ENCODE peak calls at places on chromosome X, in four cellular contexts. E is hepatocyte, N is Karpas-422, Q is fibroblast of lung. B is an unnamed sample. For H3K79me2, the result is how much of the 10 kb centered on the place peaks cover.

GRCh38 chrX:50910685-50911176 is at the start of gene BMP15:
- DNase-seq in E (no peak), N (no peak), Q (no peak), B (no peak)

GRCh38 chrX:15909605-15910004 is 55.0 kb upstream of the AP1S2 start:
- DNase-seq in E (no peak), N (no peak), Q (no peak), B (no peak)

GRCh38 chrX:123993904-123994635 is 32.6 kb downstream of the STAG2 start:
- DNase-seq in E (no peak), N (no peak), Q (no peak), B (no peak)

GRCh38 chrX:147476008-147476407 is 435.7 kb upstream of the FMR1 start:
- DNase-seq in E (peak), N (peak), Q (no peak), B (no peak)

GRCh38 chrX:31213941-31214340 is 142.1 kb upstream of the FTHL17 start:
- DNase-seq in E (peak), N (peak), Q (no peak), B (no peak)

GRCh38 chrX:20685652-20686051 is 418.9 kb upstream of the RPS6KA3 start:
- DNase-seq in E (no peak), N (no peak), Q (no peak), B (no peak)

GRCh38 chrX:150486011-150486410 is 82.4 kb upstream of the MTM1 start:
- DNase-seq in E (peak), N (peak), Q (peak), B (peak)

GRCh38 chrX:123736333-123736921 is 3.6 kb upstream of the THOC2 start:
- DNase-seq in E (peak), N (no peak), Q (peak), B (no peak)

GRCh38 chrX:138082881-138083280 is 517.0 kb downstream of the ZIC3 start:
- DNase-seq in E (no peak), N (no peak), Q (peak), B (no peak)

GRCh38 chrX:38927592-38927991 is 126.3 kb downstream of the MID1IP1 start:
- DNase-seq in E (no peak), N (no peak), Q (no peak), B (no peak)

GRCh38 chrX:97876697-97877407 is 993.1 kb downstream of the RPA4 start:
- DNase-seq in E (no peak), N (no peak), Q (peak), B (no peak)

GRCh38 chrX:48703642-48704481 is 7.3 kb downstream of the SUV39H1 start:
- DNase-seq in E (no peak), N (no peak), Q (peak), B (peak)

GRCh38 chrX:19776753-19777152 is 110.6 kb downstream of the SH3KBP1 start:
- DNase-seq in E (no peak), N (peak), Q (no peak), B (no peak)

GRCh38 chrX:140346711-140347110 is 158.2 kb downstream of the SOX3 start:
- DNase-seq in E (no peak), N (no peak), Q (peak), B (no peak)

GRCh38 chrX:77167993-77168392 is 279.2 kb upstream of the FGF16 start:
- DNase-seq in E (no peak), N (no peak), Q (no peak), B (no peak)

DNA sequence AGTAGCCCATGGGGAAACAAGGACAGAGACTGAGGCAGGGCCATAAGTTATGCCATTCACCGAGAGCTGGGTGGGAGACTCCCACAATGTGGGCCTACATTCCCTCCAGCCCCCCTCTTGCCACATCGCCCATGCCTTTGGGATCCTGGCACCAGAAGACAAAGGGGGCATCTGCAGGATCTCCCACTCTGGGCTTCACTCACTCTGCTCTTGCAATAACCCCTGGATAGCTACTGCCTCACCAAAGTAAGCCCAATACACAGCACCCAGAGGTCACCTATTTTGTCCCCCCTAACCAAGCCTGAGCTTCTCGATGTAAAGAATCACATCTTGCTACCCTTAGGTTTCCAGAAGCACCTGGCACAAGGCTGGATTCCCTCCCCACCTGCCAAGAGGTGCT is 741 bp upstream of the RTL5 start:
- DNase-seq in E (no peak), N (no peak), Q (no peak), B (no peak)
- H3K4me3 ChIP-seq in E (no peak), N (no peak), Q (no peak), B (no peak)

GRCh38 chrX:10104958-10105658 is 51.7 kb upstream of the CLCN4 start:
- DNase-seq in E (no peak), N (no peak), Q (no peak), B (no peak)
- H3K79me2 ChIP-seq in E (under half), N (under half), Q (under half), B (under half)

DNA sequence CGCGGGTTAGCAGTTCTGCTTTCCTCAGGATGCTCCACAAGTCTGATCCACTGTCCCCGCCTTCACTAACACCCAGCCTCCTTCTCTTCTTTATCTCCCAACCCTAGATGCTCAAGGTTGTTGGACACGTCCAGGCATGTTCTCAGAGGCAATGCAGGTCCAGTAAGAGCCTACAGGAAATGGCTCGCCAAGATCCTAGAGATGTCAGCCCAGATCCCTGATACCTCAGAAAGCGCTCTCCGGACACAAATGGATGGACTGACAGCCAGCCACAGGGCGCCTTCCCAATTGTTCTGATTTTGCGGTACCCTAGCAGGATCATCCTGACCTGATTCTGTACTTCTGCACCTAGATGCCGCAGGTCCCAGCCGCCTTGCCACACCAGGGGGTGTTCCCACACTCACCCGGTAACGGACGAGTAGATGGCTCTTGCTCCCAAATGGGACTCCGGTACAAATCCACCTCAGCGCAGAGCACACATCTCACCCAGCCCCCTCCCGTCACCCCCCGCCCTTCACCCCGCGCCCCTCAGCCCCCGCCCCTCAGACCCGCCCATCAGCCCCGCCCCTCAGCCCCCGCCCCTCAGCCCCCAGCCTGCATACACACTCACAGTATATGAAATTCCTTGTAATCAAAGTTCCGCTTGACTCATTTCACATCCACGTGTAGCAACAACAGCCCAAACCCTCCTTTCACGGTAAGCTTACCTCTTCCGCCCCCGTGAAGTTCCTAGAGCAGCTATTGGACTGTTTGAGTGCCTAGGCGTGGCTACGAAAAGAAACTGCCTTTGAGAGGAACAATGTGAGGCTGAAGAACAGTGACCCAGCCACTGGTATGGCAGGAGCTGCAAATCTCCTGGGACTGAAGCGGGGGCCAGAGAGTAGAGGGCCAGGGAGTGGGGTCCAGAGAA is at the start of gene EDA2R:
- DNase-seq in E (peak), N (no peak), Q (peak), B (peak)
- H3K4me3 ChIP-seq in E (peak), N (no peak), Q (peak), B (peak)

GRCh38 chrX:104172121-104172520 is 5.9 kb downstream of the FAM199X start:
- DNase-seq in E (no peak), N (no peak), Q (peak), B (no peak)

GRCh38 chrX:104166735-104167436 is 633 bp downstream of the FAM199X start:
- DNase-seq in E (no peak), N (no peak), Q (no peak), B (no peak)

GRCh38 chrX:104172788-104173187 is 6.5 kb downstream of the FAM199X start:
- DNase-seq in E (no peak), N (no peak), Q (peak), B (no peak)

GRCh38 chrX:104165894-104166734 is at the start of gene FAM199X:
- DNase-seq in E (peak), N (peak), Q (peak), B (no peak)

GRCh38 chrX:104168127-104168526 is 1.9 kb downstream of the FAM199X start:
- DNase-seq in E (no peak), N (no peak), Q (no peak), B (no peak)
- H3K79me2 ChIP-seq in E (under half), N (half or more), Q (under half), B (under half)

GRCh38 chrX:40154229-40154852 is 56.6 kb upstream of the BCOR start:
- DNase-seq in E (peak), N (no peak), Q (no peak), B (no peak)
- H3K4me3 ChIP-seq in E (peak), N (peak), Q (peak), B (no peak)

GRCh38 chrX:110304371-110304770 is 13.5 kb downstream of the AMMECR1 start:
- DNase-seq in E (no peak), N (no peak), Q (no peak), B (no peak)
- H3K79me2 ChIP-seq in E (half or more), N (half or more), Q (under half), B (under half)

DNA sequence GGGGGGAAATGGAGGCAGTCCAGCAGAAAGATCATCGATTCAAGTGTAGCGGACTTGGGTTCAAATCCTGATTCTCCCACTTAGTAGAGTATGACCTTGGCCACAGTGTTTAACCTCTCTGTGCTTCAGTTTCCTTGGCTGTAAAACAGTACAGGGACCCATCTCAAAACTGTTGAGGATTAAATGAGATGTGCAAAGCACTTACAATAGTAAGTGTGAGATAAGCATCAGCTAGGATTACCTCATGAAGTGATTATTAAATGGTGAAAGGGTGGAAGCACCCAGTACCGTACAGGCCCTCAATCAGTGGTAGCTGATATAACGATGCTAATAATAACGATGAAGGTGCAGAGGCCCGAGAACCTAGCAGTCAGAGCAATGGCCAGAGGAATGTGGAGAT is 45.1 kb downstream of the PRPS1 start:
- DNase-seq in E (no peak), N (no peak), Q (no peak), B (no peak)
- H3K4me3 ChIP-seq in E (no peak), N (peak), Q (no peak), B (no peak)

DNA sequence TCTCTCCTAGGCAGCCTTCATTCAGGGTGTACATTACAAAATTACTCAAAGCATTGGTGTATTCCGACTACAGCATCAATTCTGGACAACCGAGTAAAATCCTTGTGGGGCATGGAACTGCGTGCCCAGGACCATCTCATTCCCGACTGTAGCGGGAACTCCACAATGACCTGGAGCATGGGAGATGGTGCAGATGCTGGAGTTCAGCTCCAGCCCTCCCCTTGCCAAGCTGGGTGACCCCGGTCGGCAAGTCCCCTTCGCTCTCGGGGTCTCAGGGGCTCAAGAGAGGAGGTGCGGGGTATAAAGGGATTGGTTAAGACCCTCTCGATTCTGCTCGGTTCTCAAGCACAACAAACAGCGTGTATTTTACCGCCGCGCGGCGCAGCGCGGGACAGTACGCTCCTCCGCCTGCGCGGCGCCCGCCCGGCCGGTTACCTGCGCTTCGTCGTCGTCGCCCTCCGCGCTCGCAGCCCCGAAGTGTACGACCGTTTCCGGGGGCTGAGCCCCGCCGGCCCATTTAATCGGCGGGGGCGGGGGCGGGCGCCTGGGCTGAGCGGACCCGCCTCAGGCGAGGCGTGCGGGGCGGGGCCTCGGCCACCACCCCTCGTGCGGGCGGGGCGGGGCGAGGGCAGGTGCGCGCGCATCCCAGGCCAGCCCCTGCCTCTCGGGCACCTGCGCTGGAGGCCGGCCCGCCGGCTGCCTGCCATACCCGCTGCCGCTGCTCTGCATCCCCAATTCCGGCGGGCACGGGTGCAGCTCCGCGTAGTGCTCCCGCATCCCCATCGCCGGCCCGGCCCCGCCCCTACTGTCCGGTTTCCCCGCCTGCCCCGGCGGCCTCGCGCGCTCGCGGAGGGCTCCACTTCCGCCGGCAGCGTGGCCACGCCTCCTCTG is at the start of gene G6PD:
- DNase-seq in E (peak), N (peak), Q (peak), B (no peak)
- H3K79me2 ChIP-seq in E (under half), N (under half), Q (half or more), B (under half)

B was measured in keratinocyte.